ENCODE peak calls at places on chromosomes 16 and 17, in nine cellular contexts. One of them, this sample, is unnamed.

GRCh38 chr17:77214743-77215142 is 74.0 kb downstream of the SEC14L1 start:
- DNase-seq in mucosa of descending colon: peak
- DNase-seq in T-helper 17 cell: no peak
- DNase-seq in BE2C: peak
- DNase-seq in SK-MEL-5: peak
- DNase-seq in iPS-NIHi11: peak
- DNase-seq in frontal cortex: peak
- DNase-seq in heart left ventricle: no peak
- DNase-seq in NCI-H1436: no peak
- DNase-seq in this sample: peak

GRCh38 chr17:35578929-35579448 is 618 bp upstream of the PEX12 start:
- DNase-seq in mucosa of descending colon: no peak
- DNase-seq in T-helper 17 cell: no peak
- DNase-seq in BE2C: no peak
- DNase-seq in SK-MEL-5: no peak
- DNase-seq in iPS-NIHi11: no peak
- DNase-seq in frontal cortex: no peak
- DNase-seq in heart left ventricle: no peak
- DNase-seq in NCI-H1436: no peak
- DNase-seq in this sample: no peak

GRCh38 chr17:34071891-34072420 is 183.1 kb upstream of the CCL2 start:
- DNase-seq in mucosa of descending colon: no peak
- DNase-seq in T-helper 17 cell: no peak
- DNase-seq in BE2C: no peak
- DNase-seq in SK-MEL-5: no peak
- DNase-seq in iPS-NIHi11: peak
- DNase-seq in frontal cortex: no peak
- DNase-seq in heart left ventricle: no peak
- DNase-seq in NCI-H1436: no peak
- DNase-seq in this sample: no peak

GRCh38 chr17:62059394-62059793 is 5.7 kb downstream of the MED13 start:
- DNase-seq in mucosa of descending colon: no peak
- DNase-seq in T-helper 17 cell: no peak
- DNase-seq in BE2C: no peak
- DNase-seq in SK-MEL-5: no peak
- DNase-seq in iPS-NIHi11: no peak
- DNase-seq in frontal cortex: no peak
- DNase-seq in heart left ventricle: no peak
- DNase-seq in NCI-H1436: no peak
- DNase-seq in this sample: no peak

GRCh38 chr17:7747586-7747985 is 30.0 kb downstream of the DNAH2 start:
- DNase-seq in mucosa of descending colon: no peak
- DNase-seq in T-helper 17 cell: no peak
- DNase-seq in BE2C: no peak
- DNase-seq in SK-MEL-5: peak
- DNase-seq in iPS-NIHi11: no peak
- DNase-seq in frontal cortex: no peak
- DNase-seq in heart left ventricle: no peak
- DNase-seq in NCI-H1436: no peak
- DNase-seq in this sample: no peak

GRCh38 chr17:62790554-62790953 is 17.6 kb downstream of the MARCHF10 start:
- DNase-seq in mucosa of descending colon: no peak
- DNase-seq in T-helper 17 cell: no peak
- DNase-seq in BE2C: no peak
- DNase-seq in SK-MEL-5: no peak
- DNase-seq in iPS-NIHi11: no peak
- DNase-seq in frontal cortex: no peak
- DNase-seq in heart left ventricle: no peak
- DNase-seq in NCI-H1436: no peak
- DNase-seq in this sample: no peak

GRCh38 chr16:67016143-67016542 is 12.8 kb upstream of the CBFB start:
- DNase-seq in mucosa of descending colon: no peak
- DNase-seq in T-helper 17 cell: no peak
- DNase-seq in BE2C: no peak
- DNase-seq in SK-MEL-5: no peak
- DNase-seq in iPS-NIHi11: no peak
- DNase-seq in frontal cortex: no peak
- DNase-seq in heart left ventricle: no peak
- DNase-seq in NCI-H1436: no peak
- DNase-seq in this sample: no peak

GRCh38 chr17:38693700-38694329 is 11.3 kb upstream of the MLLT6 start:
- DNase-seq in mucosa of descending colon: peak
- DNase-seq in T-helper 17 cell: no peak
- DNase-seq in BE2C: peak
- DNase-seq in SK-MEL-5: no peak
- DNase-seq in iPS-NIHi11: peak
- DNase-seq in frontal cortex: peak
- DNase-seq in heart left ventricle: peak
- DNase-seq in NCI-H1436: no peak
- DNase-seq in this sample: no peak

GRCh38 chr17:38464251-38464722 is 36.0 kb downstream of the ARHGAP23 start:
- DNase-seq in mucosa of descending colon: no peak
- DNase-seq in T-helper 17 cell: no peak
- DNase-seq in BE2C: peak
- DNase-seq in SK-MEL-5: no peak
- DNase-seq in iPS-NIHi11: no peak
- DNase-seq in frontal cortex: peak
- DNase-seq in heart left ventricle: peak
- DNase-seq in NCI-H1436: no peak
- DNase-seq in this sample: no peak

GRCh38 chr17:65917560-65917959 is 274.4 kb downstream of the CEP112 start:
- DNase-seq in mucosa of descending colon: no peak
- DNase-seq in T-helper 17 cell: no peak
- DNase-seq in BE2C: no peak
- DNase-seq in SK-MEL-5: no peak
- DNase-seq in iPS-NIHi11: no peak
- DNase-seq in frontal cortex: no peak
- DNase-seq in heart left ventricle: no peak
- DNase-seq in NCI-H1436: no peak
- DNase-seq in this sample: no peak

GRCh38 chr17:27049104-27049784 is 244.7 kb upstream of the WSB1 start:
- DNase-seq in mucosa of descending colon: no peak
- DNase-seq in T-helper 17 cell: no peak
- DNase-seq in BE2C: no peak
- DNase-seq in SK-MEL-5: no peak
- DNase-seq in iPS-NIHi11: no peak
- DNase-seq in frontal cortex: no peak
- DNase-seq in heart left ventricle: no peak
- DNase-seq in NCI-H1436: no peak
- DNase-seq in this sample: no peak

GRCh38 chr16:22424161-22424937 is 49.9 kb upstream of the CDR2 start:
- DNase-seq in mucosa of descending colon: no peak
- DNase-seq in T-helper 17 cell: no peak
- DNase-seq in BE2C: no peak
- DNase-seq in SK-MEL-5: no peak
- DNase-seq in iPS-NIHi11: no peak
- DNase-seq in frontal cortex: no peak
- DNase-seq in heart left ventricle: no peak
- DNase-seq in NCI-H1436: no peak
- DNase-seq in this sample: no peak

GRCh38 chr17:68033636-68034451 is 1.7 kb upstream of the KPNA2 start:
- DNase-seq in mucosa of descending colon: no peak
- DNase-seq in T-helper 17 cell: no peak
- DNase-seq in BE2C: no peak
- DNase-seq in SK-MEL-5: peak
- DNase-seq in iPS-NIHi11: peak
- DNase-seq in frontal cortex: no peak
- DNase-seq in heart left ventricle: no peak
- DNase-seq in NCI-H1436: no peak
- DNase-seq in this sample: peak

GRCh38 chr17:78781339-78782304 is at the start of gene CYTH1:
- DNase-seq in mucosa of descending colon: peak
- DNase-seq in T-helper 17 cell: no peak
- DNase-seq in BE2C: peak
- DNase-seq in SK-MEL-5: peak
- DNase-seq in iPS-NIHi11: peak
- DNase-seq in frontal cortex: no peak
- DNase-seq in heart left ventricle: peak
- DNase-seq in NCI-H1436: peak
- DNase-seq in this sample: peak

GRCh38 chr16:8916541-8917225 is 34.5 kb downstream of the LITAFD start:
- DNase-seq in mucosa of descending colon: no peak
- DNase-seq in T-helper 17 cell: no peak
- DNase-seq in BE2C: no peak
- DNase-seq in SK-MEL-5: no peak
- DNase-seq in iPS-NIHi11: no peak
- DNase-seq in frontal cortex: no peak
- DNase-seq in heart left ventricle: no peak
- DNase-seq in NCI-H1436: no peak
- DNase-seq in this sample: no peak

GRCh38 chr16:53232826-53233529 is 178.2 kb downstream of the CHD9 start:
- DNase-seq in mucosa of descending colon: no peak
- DNase-seq in T-helper 17 cell: no peak
- DNase-seq in BE2C: no peak
- DNase-seq in SK-MEL-5: no peak
- DNase-seq in iPS-NIHi11: no peak
- DNase-seq in frontal cortex: no peak
- DNase-seq in heart left ventricle: no peak
- DNase-seq in NCI-H1436: no peak
- DNase-seq in this sample: no peak

GRCh38 chr17:3773966-3774365 is 27.0 kb downstream of the ITGAE start:
- DNase-seq in mucosa of descending colon: no peak
- DNase-seq in T-helper 17 cell: no peak
- DNase-seq in BE2C: no peak
- DNase-seq in SK-MEL-5: no peak
- DNase-seq in iPS-NIHi11: no peak
- DNase-seq in frontal cortex: no peak
- DNase-seq in heart left ventricle: no peak
- DNase-seq in NCI-H1436: no peak
- DNase-seq in this sample: no peak

GRCh38 chr17:18374216-18374615 is 3.4 kb upstream of the EVPLL start:
- DNase-seq in mucosa of descending colon: no peak
- DNase-seq in T-helper 17 cell: no peak
- DNase-seq in BE2C: no peak
- DNase-seq in SK-MEL-5: no peak
- DNase-seq in iPS-NIHi11: no peak
- DNase-seq in frontal cortex: no peak
- DNase-seq in heart left ventricle: no peak
- DNase-seq in NCI-H1436: no peak
- DNase-seq in this sample: peak

GRCh38 chr16:19429271-19429670 is 11.6 kb downstream of the TMC5 start:
- DNase-seq in mucosa of descending colon: no peak
- DNase-seq in T-helper 17 cell: no peak
- DNase-seq in BE2C: no peak
- DNase-seq in SK-MEL-5: no peak
- DNase-seq in iPS-NIHi11: no peak
- DNase-seq in frontal cortex: no peak
- DNase-seq in heart left ventricle: no peak
- DNase-seq in NCI-H1436: no peak
- DNase-seq in this sample: no peak

GRCh38 chr16:56734429-56734828 is 4.5 kb downstream of the NUP93 start:
- DNase-seq in mucosa of descending colon: no peak
- DNase-seq in T-helper 17 cell: no peak
- DNase-seq in BE2C: no peak
- DNase-seq in SK-MEL-5: no peak
- DNase-seq in iPS-NIHi11: no peak
- DNase-seq in frontal cortex: no peak
- DNase-seq in heart left ventricle: no peak
- DNase-seq in NCI-H1436: no peak
- DNase-seq in this sample: no peak

GRCh38 chr17:38915639-38915995 is 9.8 kb upstream of the LASP1NB start:
- DNase-seq in mucosa of descending colon: no peak
- DNase-seq in T-helper 17 cell: no peak
- DNase-seq in BE2C: no peak
- DNase-seq in SK-MEL-5: no peak
- DNase-seq in iPS-NIHi11: no peak
- DNase-seq in frontal cortex: no peak
- DNase-seq in heart left ventricle: no peak
- DNase-seq in NCI-H1436: no peak
- DNase-seq in this sample: peak

GRCh38 chr16:66264311-66265105 is 102.0 kb upstream of the CDH5 start:
- DNase-seq in mucosa of descending colon: no peak
- DNase-seq in T-helper 17 cell: no peak
- DNase-seq in BE2C: no peak
- DNase-seq in SK-MEL-5: no peak
- DNase-seq in iPS-NIHi11: no peak
- DNase-seq in frontal cortex: no peak
- DNase-seq in heart left ventricle: no peak
- DNase-seq in NCI-H1436: no peak
- DNase-seq in this sample: no peak

GRCh38 chr16:27611340-27611739 is 61.4 kb downstream of the KATNIP start:
- DNase-seq in mucosa of descending colon: no peak
- DNase-seq in T-helper 17 cell: no peak
- DNase-seq in BE2C: no peak
- DNase-seq in SK-MEL-5: no peak
- DNase-seq in iPS-NIHi11: no peak
- DNase-seq in frontal cortex: no peak
- DNase-seq in heart left ventricle: no peak
- DNase-seq in NCI-H1436: no peak
- DNase-seq in this sample: no peak

GRCh38 chr17:48472485-48473281 is 42.7 kb upstream of the SKAP1 start:
- DNase-seq in mucosa of descending colon: no peak
- DNase-seq in T-helper 17 cell: no peak
- DNase-seq in BE2C: no peak
- DNase-seq in SK-MEL-5: no peak
- DNase-seq in iPS-NIHi11: no peak
- DNase-seq in frontal cortex: no peak
- DNase-seq in heart left ventricle: no peak
- DNase-seq in NCI-H1436: peak
- DNase-seq in this sample: peak

GRCh38 chr17:77451894-77452852 is 311.4 kb downstream of the SEC14L1 start:
- DNase-seq in mucosa of descending colon: peak
- DNase-seq in T-helper 17 cell: no peak
- DNase-seq in BE2C: peak
- DNase-seq in SK-MEL-5: peak
- DNase-seq in iPS-NIHi11: peak
- DNase-seq in frontal cortex: peak
- DNase-seq in heart left ventricle: peak
- DNase-seq in NCI-H1436: no peak
- DNase-seq in this sample: peak